ENCODE peak calls at places on chromosomes 1 and 21, in eight cellular contexts. Q, L, X, R, E, P, Y and I are unnamed samples.

GRCh38 chr1:191255354-191256057 is 777.8 kb upstream of the BRINP3 start:
- DNase-seq in Q (no peak), P (no peak), E (no peak), L (no peak), R (no peak), X (no peak), Y (no peak), I (no peak)

GRCh38 chr1:226708967-226709396 is 30.1 kb downstream of the ITPKB start:
- DNase-seq in Q (no peak), L (no peak), E (no peak), R (no peak), Y (no peak), P (no peak), X (no peak), I (no peak)

GRCh38 chr1:30444404-30444803 is 279.0 kb downstream of the MATN1 start:
- DNase-seq in R (no peak), P (no peak), Y (no peak), L (no peak), X (no peak), E (no peak), Q (no peak), I (no peak)

GRCh38 chr1:8197493-8198282 is 120.2 kb upstream of the SLC45A1 start:
- DNase-seq in R (peak), Q (peak), L (no peak), X (peak), P (peak), Y (no peak), E (no peak), I (peak)

GRCh38 chr1:18581420-18581880 is 49.2 kb upstream of the PAX7 start:
- DNase-seq in E (peak), Q (peak), X (no peak), R (peak), L (peak), P (no peak), Y (peak), I (peak)

GRCh38 chr21:34958040-34958439 is 91.1 kb downstream of the RUNX1 start:
- DNase-seq in Y (no peak), L (no peak), R (no peak), Q (no peak), X (no peak), E (no peak), P (no peak), I (no peak)

GRCh38 chr1:156959414-156959813 is 39.0 kb downstream of the LRRC71 start:
- DNase-seq in Q (no peak), R (peak), E (no peak), X (no peak), Y (no peak), L (peak), P (peak), I (no peak)

GRCh38 chr1:6384962-6385672 is 8.4 kb downstream of the ACOT7 start:
- DNase-seq in E (no peak), Y (no peak), R (no peak), Q (no peak), X (no peak), L (no peak), P (no peak), I (no peak)

GRCh38 chr1:110449661-110450651 is 993 bp upstream of the PROK1 start:
- DNase-seq in R (peak), X (no peak), L (no peak), Q (no peak), E (no peak), P (no peak), Y (no peak), I (no peak)

GRCh38 chr1:111784273-111784901 is 28.7 kb downstream of the DDX20 start:
- DNase-seq in Q (no peak), E (no peak), P (no peak), Y (no peak), X (no peak), R (no peak), L (no peak), I (no peak)

GRCh38 chr1:81304187-81304586 is 496.5 kb upstream of the ADGRL2 start:
- DNase-seq in P (peak), R (peak), E (no peak), Q (peak), L (no peak), X (peak), Y (no peak), I (no peak)

GRCh38 chr1:227903614-227904501 is 43.9 kb downstream of the WNT9A start:
- DNase-seq in P (no peak), Y (no peak), X (no peak), E (no peak), L (no peak), Q (no peak), R (no peak), I (no peak)

GRCh38 chr21:21007606-21008005 is 9.4 kb downstream of the NCAM2 start:
- DNase-seq in L (no peak), P (peak), X (peak), R (peak), E (no peak), Q (peak), Y (no peak), I (no peak)

GRCh38 chr1:54859687-54860391 is 27.2 kb downstream of the DHCR24 start:
- DNase-seq in P (no peak), Y (no peak), Q (no peak), E (peak), X (peak), R (peak), L (no peak), I (no peak)

GRCh38 chr1:203934027-203934426 is 72.6 kb downstream of the SNRPE start:
- DNase-seq in L (no peak), R (no peak), E (no peak), X (no peak), P (no peak), Y (no peak), Q (no peak), I (no peak)

GRCh38 chr21:36859744-36860501 is 106.5 kb downstream of the HLCS start:
- DNase-seq in Y (peak), Q (peak), P (no peak), X (no peak), E (peak), L (peak), R (peak), I (peak)

GRCh38 chr1:214898154-214898553 is 184.4 kb upstream of the KCNK2 start:
- DNase-seq in E (no peak), X (no peak), R (no peak), Y (no peak), P (no peak), Q (no peak), L (no peak), I (no peak)

GRCh38 chr1:11935040-11935378 is 492 bp downstream of the PLOD1 start:
- DNase-seq in Q (no peak), P (no peak), L (no peak), Y (no peak), R (no peak), E (no peak), X (no peak), I (no peak)

GRCh38 chr1:101237229-101237837 is 514 bp downstream of the S1PR1 start:
- DNase-seq in E (no peak), X (peak), R (peak), Q (peak), P (no peak), Y (peak), L (peak), I (no peak)

GRCh38 chr1:151130837-151131586 is 15.4 kb downstream of the SEMA6C start:
- DNase-seq in X (peak), E (peak), L (peak), Y (peak), Q (peak), R (peak), P (peak), I (peak)

GRCh38 chr1:2526824-2527552 is 592 bp upstream of the PANK4 start:
- DNase-seq in X (peak), R (no peak), L (peak), Y (no peak), Q (peak), E (no peak), P (no peak), I (no peak)

GRCh38 chr1:21472861-21473260 is 32.9 kb downstream of the NBPF3 start:
- DNase-seq in E (no peak), X (no peak), L (no peak), R (no peak), P (no peak), Y (no peak), Q (no peak), I (no peak)

GRCh38 chr1:205455581-205456382 is at the start of gene BLACAT1:
- DNase-seq in L (no peak), Y (no peak), X (no peak), E (no peak), P (no peak), Q (no peak), R (no peak), I (no peak)

GRCh38 chr1:38138498-38139233 is 92.1 kb upstream of the POU3F1 start:
- DNase-seq in Q (peak), Y (no peak), L (peak), X (peak), E (no peak), R (peak), P (peak), I (no peak)

GRCh38 chr1:63935148-63935547 is 161.3 kb downstream of the ROR1 start:
- DNase-seq in E (no peak), P (no peak), R (peak), X (no peak), L (no peak), Q (peak), Y (no peak), I (peak)

GRCh38 chr1:10033359-10033845 is 644 bp downstream of the UBE4B start:
- DNase-seq in P (no peak), R (peak), Y (peak), L (peak), X (no peak), E (no peak), Q (peak), I (peak)

GRCh38 chr1:201279313-201279712 is 4.0 kb upstream of the PKP1 start:
- DNase-seq in P (no peak), L (peak), E (no peak), Q (peak), Y (no peak), X (no peak), R (peak), I (no peak)

GRCh38 chr1:41169066-41169798 is 72.9 kb downstream of the SCMH1 start:
- DNase-seq in X (no peak), E (no peak), R (no peak), P (no peak), Q (no peak), L (no peak), Y (no peak), I (no peak)

GRCh38 chr1:86703696-86704455 is 500 bp upstream of the SH3GLB1 start:
- DNase-seq in P (no peak), R (peak), X (peak), Q (no peak), L (no peak), Y (no peak), E (no peak), I (no peak)

GRCh38 chr1:24491577-24492360 is 10.9 kb upstream of the RCAN3 start:
- DNase-seq in L (peak), Q (no peak), R (peak), P (no peak), E (no peak), Y (no peak), X (no peak), I (no peak)
- TF ChIP-seq CTCF in L (no peak), Q (peak), R (no peak), P (peak), E (no peak), Y (no peak), X (no peak), I (no peak)

GRCh38 chr1:166470465-166470864 is 303.7 kb upstream of the FAM78B start:
- DNase-seq in E (no peak), Y (no peak), X (no peak), P (no peak), L (no peak), Q (no peak), R (no peak), I (no peak)
- TF ChIP-seq CTCF in E (no peak), Y (no peak), X (no peak), P (no peak), L (no peak), Q (no peak), R (no peak), I (no peak)

GRCh38 chr1:224107282-224107625 is 6.7 kb upstream of the FBXO28 start:
- DNase-seq in L (no peak), E (no peak), R (no peak), Y (no peak), P (no peak), X (no peak), Q (no peak), I (no peak)

GRCh38 chr1:224109981-224110380 is 3.9 kb upstream of the FBXO28 start:
- DNase-seq in X (no peak), L (no peak), Y (no peak), E (no peak), R (no peak), Q (no peak), P (no peak), I (no peak)

GRCh38 chr1:224108991-224109390 is 4.9 kb upstream of the FBXO28 start:
- DNase-seq in Y (no peak), R (no peak), E (no peak), L (no peak), Q (no peak), P (no peak), X (no peak), I (no peak)

GRCh38 chr1:224106568-224107281 is 7.2 kb upstream of the FBXO28 start:
- DNase-seq in E (peak), Q (peak), Y (peak), X (peak), R (peak), P (no peak), L (peak), I (peak)
- TF ChIP-seq CTCF in E (peak), Q (peak), Y (peak), X (peak), R (peak), P (peak), L (peak), I (peak)

GRCh38 chr1:160885080-160885479 is at the start of gene ITLN1:
- DNase-seq in Q (no peak), L (no peak), X (no peak), Y (no peak), R (no peak), P (no peak), E (no peak), I (no peak)

GRCh38 chr1:160884091-160884490 is 889 bp downstream of the ITLN1 start:
- DNase-seq in Y (no peak), P (no peak), E (peak), R (no peak), L (no peak), Q (no peak), X (no peak), I (no peak)

GRCh38 chr1:160888926-160889325 is 3.9 kb upstream of the ITLN1 start:
- DNase-seq in X (no peak), R (no peak), Q (no peak), L (no peak), P (no peak), E (no peak), Y (no peak), I (no peak)

GRCh38 chr1:160883586-160883985 is 1.4 kb downstream of the ITLN1 start:
- DNase-seq in Y (no peak), R (no peak), Q (no peak), E (no peak), P (no peak), X (no peak), L (no peak), I (no peak)

DNA sequence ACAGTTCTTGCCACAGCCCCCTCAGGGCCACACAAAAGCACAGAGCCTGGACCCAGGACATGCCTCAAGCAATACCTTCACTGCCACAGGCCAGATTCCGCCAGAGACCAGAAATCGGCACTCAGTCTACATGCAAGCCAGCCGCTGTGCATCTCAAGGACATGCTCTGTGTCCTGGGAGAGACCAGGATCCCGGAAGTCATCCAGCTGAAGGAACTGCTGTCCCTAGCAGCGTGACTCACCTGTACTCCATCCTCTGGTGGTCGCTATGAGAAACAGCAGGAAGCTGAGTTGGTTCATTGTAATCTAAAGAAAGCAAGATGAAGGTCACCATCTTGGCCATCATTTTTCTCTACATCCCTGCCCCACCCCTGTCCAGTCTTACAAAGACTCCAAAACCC is 401 bp downstream of the ITLN1 start:
- DNase-seq in R (no peak), L (no peak), P (no peak), X (no peak), Y (no peak), E (no peak), Q (no peak), I (peak)
- TF ChIP-seq CTCF in R (no peak), L (no peak), P (no peak), X (no peak), Y (peak), E (peak), Q (no peak), I (peak)

GRCh38 chr1:160993544-160993943 is 27.4 kb downstream of the F11R start:
- DNase-seq in E (peak), P (peak), R (peak), L (no peak), X (peak), Q (peak), Y (no peak), I (no peak)
- TF ChIP-seq CTCF in E (no peak), P (peak), R (peak), L (peak), X (peak), Q (peak), Y (no peak), I (peak)

GRCh38 chr1:239389703-239390102 is 3.3 kb downstream of the CHRM3 start:
- DNase-seq in L (no peak), E (no peak), R (no peak), X (no peak), P (no peak), Q (no peak), Y (no peak), I (no peak)

GRCh38 chr1:239388578-239388977 is 2.2 kb downstream of the CHRM3 start:
- DNase-seq in R (no peak), L (no peak), E (no peak), X (no peak), P (no peak), Y (no peak), Q (no peak), I (no peak)

GRCh38 chr1:239383714-239384113 is 2.7 kb upstream of the CHRM3 start:
- DNase-seq in L (no peak), E (no peak), R (no peak), Q (no peak), Y (no peak), P (no peak), X (no peak), I (no peak)

GRCh38 chr1:239387304-239388231 is 1.2 kb downstream of the CHRM3 start:
- DNase-seq in E (no peak), L (peak), R (no peak), Y (peak), P (no peak), Q (peak), X (no peak), I (peak)

GRCh38 chr1:239386453-239387303 is at the start of gene CHRM3:
- DNase-seq in E (peak), X (peak), P (peak), Q (peak), L (peak), R (no peak), Y (peak), I (peak)
- TF ChIP-seq CTCF in E (no peak), X (no peak), P (peak), Q (no peak), L (no peak), R (no peak), Y (no peak), I (peak)